ENCODE peak calls at places on chromosomes 16 and 17, in nine cellular contexts. H is stomach, S is heart left ventricle, G is GM12891, C is lower leg skin, P is prostate gland, M is A549, T is Peyer's patch, A is GM12892. W is an unnamed sample.

GRCh38 chr17:81470270-81470943 is 42.2 kb downstream of the ACTG1 start:
- DNase-seq in M (no peak), C (no peak), G (no peak), P (no peak), S (no peak), T (no peak), H (no peak), A (no peak), W (no peak)

GRCh38 chr16:28494141-28494851 is at the start of gene APOBR:
- DNase-seq in G (peak), A (peak), M (no peak), H (peak), S (peak), C (no peak), T (peak), P (no peak), W (no peak)

GRCh38 chr17:82433560-82434215 is 15.3 kb upstream of the OGFOD3 start:
- DNase-seq in M (no peak), T (no peak), H (no peak), C (no peak), G (no peak), P (no peak), S (no peak), A (no peak), W (no peak)

GRCh38 chr17:51601622-51602261 is 341.4 kb downstream of the UTP18 start:
- DNase-seq in C (no peak), G (no peak), T (no peak), H (no peak), M (no peak), A (no peak), P (no peak), S (no peak), W (no peak)

GRCh38 chr17:69501591-69502468 is 87.3 kb downstream of the MAP2K6 start:
- DNase-seq in C (no peak), M (peak), P (peak), H (peak), T (peak), S (no peak), G (no peak), A (no peak), W (no peak)

GRCh38 chr17:41415411-41415810 is 9.0 kb downstream of the KRT37 start:
- DNase-seq in A (no peak), S (no peak), G (no peak), T (no peak), C (no peak), H (no peak), P (no peak), M (no peak), W (no peak)

GRCh38 chr16:52721331-52721730 is 174.4 kb upstream of the TOX3 start:
- DNase-seq in G (no peak), C (no peak), T (no peak), A (no peak), P (no peak), H (no peak), S (no peak), M (no peak), W (no peak)

GRCh38 chr17:27315796-27316465 is 22.0 kb downstream of the WSB1 start:
- DNase-seq in G (no peak), T (no peak), A (no peak), M (no peak), C (no peak), P (no peak), H (no peak), S (no peak), W (no peak)

GRCh38 chr17:19405114-19405513 is 5.9 kb upstream of the RNF112 start:
- DNase-seq in G (no peak), M (no peak), S (no peak), A (no peak), C (no peak), H (no peak), P (no peak), T (no peak), W (no peak)

GRCh38 chr16:71930013-71930563 is 34.8 kb downstream of the IST1 start:
- DNase-seq in S (no peak), A (no peak), M (no peak), H (no peak), G (no peak), C (no peak), P (no peak), T (no peak), W (no peak)

GRCh38 chr17:46974086-46974485 is 5.0 kb downstream of the RPRML start:
- DNase-seq in C (no peak), T (no peak), M (no peak), A (no peak), H (no peak), S (no peak), P (peak), G (no peak), W (no peak)

GRCh38 chr17:81081217-81081616 is 46.3 kb downstream of the BAIAP2 start:
- DNase-seq in S (no peak), M (no peak), C (no peak), T (no peak), H (no peak), A (no peak), G (no peak), P (no peak), W (no peak)

GRCh38 chr16:11848842-11849241 is 2.5 kb downstream of the RSL1D1 start:
- DNase-seq in G (no peak), H (no peak), M (no peak), P (no peak), T (no peak), A (no peak), S (no peak), C (no peak), W (no peak)

GRCh38 chr16:49282690-49283375 is 1.2 kb upstream of the CBLN1 start:
- DNase-seq in A (no peak), T (no peak), P (no peak), M (no peak), G (no peak), H (no peak), S (peak), C (no peak), W (no peak)

GRCh38 chr17:79513805-79514535 is 96.9 kb downstream of the RBFOX3 start:
- DNase-seq in T (no peak), A (no peak), S (no peak), M (peak), P (no peak), G (no peak), H (no peak), C (no peak), W (peak)

GRCh38 chr17:83190601-83191387 is 111.4 kb downstream of the METRNL start:
- DNase-seq in C (peak), P (peak), H (no peak), M (no peak), T (no peak), G (no peak), A (no peak), S (peak), W (no peak)

GRCh38 chr16:69040144-69040909 is 65.1 kb upstream of the HAS3 start:
- DNase-seq in P (no peak), A (no peak), C (no peak), M (no peak), T (peak), H (no peak), S (no peak), G (no peak), W (no peak)

GRCh38 chr17:2707721-2708584 is 3.6 kb downstream of the CLUH start:
- DNase-seq in M (peak), T (no peak), P (no peak), H (peak), C (peak), S (peak), A (no peak), G (no peak), W (no peak)

GRCh38 chr17:66275651-66276050 is 26.8 kb upstream of the PRKCA start:
- DNase-seq in T (no peak), S (no peak), G (no peak), P (peak), C (no peak), M (peak), A (no peak), H (peak), W (peak)

GRCh38 chr16:11201498-11202259 is 54.3 kb downstream of the SOCS1 start:
- DNase-seq in T (no peak), C (no peak), S (no peak), G (no peak), A (no peak), H (peak), M (peak), P (no peak), W (peak)

GRCh38 chr17:34883106-34884000 is 77.9 kb downstream of the CCT6B start:
- DNase-seq in P (no peak), T (no peak), M (no peak), S (no peak), C (peak), H (no peak), A (no peak), G (no peak), W (no peak)

GRCh38 chr17:48612854-48613691 is 2.0 kb downstream of the HOXB8 start:
- DNase-seq in A (peak), M (peak), H (no peak), S (no peak), G (no peak), T (no peak), C (peak), P (no peak), W (no peak)

GRCh38 chr17:74644419-74644818 is 20.9 kb upstream of the CD300E start:
- DNase-seq in A (no peak), G (no peak), P (no peak), H (no peak), S (no peak), M (no peak), C (no peak), T (no peak), W (no peak)

GRCh38 chr17:19946921-19947320 is 30.7 kb downstream of the AKAP10 start:
- DNase-seq in C (no peak), P (no peak), G (no peak), A (no peak), M (no peak), T (no peak), H (no peak), S (no peak), W (no peak)

GRCh38 chr17:75128694-75129505 is 2.6 kb downstream of the NT5C start:
- DNase-seq in P (no peak), T (no peak), C (no peak), S (no peak), A (no peak), H (no peak), M (no peak), G (no peak), W (no peak)

GRCh38 chr17:38908676-38909181 is 16.7 kb upstream of the LASP1NB start:
- DNase-seq in H (no peak), P (peak), S (no peak), G (no peak), M (no peak), T (no peak), C (no peak), A (no peak), W (no peak)

GRCh38 chr17:61575983-61576382 is 15.0 kb downstream of the NACA2 start:
- DNase-seq in G (no peak), M (no peak), H (no peak), P (no peak), S (no peak), C (no peak), T (no peak), A (no peak), W (no peak)

GRCh38 chr17:5563451-5563850 is 20.9 kb downstream of the NLRP1 start:
- DNase-seq in G (no peak), M (no peak), C (no peak), S (no peak), H (no peak), T (no peak), A (no peak), P (no peak), W (no peak)

GRCh38 chr17:58120195-58120822 is 27.9 kb upstream of the OR4D1 start:
- DNase-seq in H (peak), A (no peak), T (no peak), S (no peak), P (peak), G (no peak), M (no peak), C (no peak), W (peak)

GRCh38 chr17:58119491-58119890 is 28.7 kb upstream of the OR4D1 start:
- DNase-seq in P (no peak), S (no peak), T (no peak), A (no peak), G (no peak), M (no peak), C (no peak), H (no peak), W (no peak)

GRCh38 chr17:58113947-58114346 is 30.7 kb downstream of the DYNLL2 start:
- DNase-seq in A (no peak), S (no peak), C (no peak), H (no peak), M (no peak), G (no peak), T (no peak), P (no peak), W (no peak)

GRCh38 chr17:58112970-58113631 is 29.9 kb downstream of the DYNLL2 start:
- DNase-seq in S (peak), H (peak), G (peak), M (peak), C (peak), T (peak), A (peak), P (peak), W (peak)

GRCh38 chr17:58117382-58117781 is 30.8 kb upstream of the OR4D1 start:
- DNase-seq in S (no peak), M (no peak), H (no peak), G (no peak), T (no peak), C (no peak), A (no peak), P (no peak), W (no peak)
- TF ChIP-seq POLR2A in S (no peak), M (no peak), H (no peak), G (no peak), T (no peak), C (no peak), A (no peak), P (no peak), W (no peak)

DNA sequence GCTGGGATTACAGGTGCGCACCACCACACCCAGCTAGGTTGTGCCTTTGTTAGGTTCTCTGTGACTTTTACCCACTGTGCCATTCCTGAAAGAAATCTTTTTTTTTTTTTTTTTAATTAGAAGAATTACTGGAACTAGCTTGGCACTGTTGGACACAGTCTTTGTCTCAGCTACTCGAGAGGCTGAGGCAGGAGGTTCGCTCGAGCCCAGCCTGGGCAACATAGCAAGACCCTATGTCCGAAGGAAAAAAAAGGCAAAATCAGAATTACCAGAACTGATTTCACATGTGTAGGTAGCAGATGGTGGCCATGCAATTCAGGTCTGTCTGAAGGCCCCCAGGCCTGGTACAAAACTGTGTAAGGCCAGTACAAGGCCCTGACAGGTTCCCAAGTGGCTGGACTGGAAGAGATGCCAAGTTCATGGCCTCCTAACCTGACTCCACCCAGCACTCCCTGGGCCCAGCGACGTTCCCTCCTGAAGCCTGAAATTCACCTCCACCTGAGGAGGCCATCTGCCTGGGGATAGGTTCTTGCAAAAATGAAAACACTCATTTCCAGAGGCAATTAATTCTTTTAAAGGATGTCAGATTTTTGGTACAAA is 23.0 kb downstream of the CARHSP1 start:
- DNase-seq in A (no peak), C (peak), G (no peak), H (no peak), M (no peak), P (no peak), S (no peak), T (no peak), W (no peak)
- TF ChIP-seq POLR2A in A (no peak), C (no peak), G (no peak), H (no peak), M (no peak), P (no peak), S (no peak), T (no peak), W (no peak)

GRCh38 chr16:23252310-23252709 is 49.8 kb upstream of the SCNN1B start:
- DNase-seq in G (no peak), T (no peak), S (no peak), C (no peak), M (no peak), P (no peak), A (no peak), H (no peak), W (no peak)
- TF ChIP-seq POLR2A in G (no peak), T (no peak), S (no peak), C (no peak), M (no peak), P (no peak), A (no peak), H (no peak), W (no peak)

DNA sequence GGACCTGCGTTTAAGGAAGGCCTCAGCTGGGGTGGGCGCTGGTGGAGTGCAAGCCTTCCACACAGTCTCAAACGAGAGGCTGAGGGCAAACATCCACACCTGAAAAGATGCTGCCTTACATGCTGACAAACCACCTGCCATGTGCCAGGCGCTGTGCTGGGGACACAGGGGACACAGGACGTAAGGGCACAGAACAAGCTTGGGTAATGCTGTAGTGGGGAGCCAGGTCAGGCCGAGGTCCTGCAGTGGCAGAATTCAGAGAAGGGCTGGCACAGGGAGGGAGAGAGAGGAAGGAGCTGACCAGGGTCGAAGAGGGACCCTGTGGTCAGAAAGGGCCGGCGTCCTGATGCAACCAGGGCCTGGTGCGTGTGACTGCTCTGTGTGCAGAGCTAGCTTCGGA is 18.5 kb downstream of the TELO2 start:
- DNase-seq in P (no peak), M (no peak), T (no peak), H (no peak), S (no peak), A (no peak), C (no peak), G (no peak), W (no peak)
- TF ChIP-seq POLR2A in P (no peak), M (no peak), T (no peak), H (no peak), S (no peak), A (no peak), C (no peak), G (peak), W (no peak)

DNA sequence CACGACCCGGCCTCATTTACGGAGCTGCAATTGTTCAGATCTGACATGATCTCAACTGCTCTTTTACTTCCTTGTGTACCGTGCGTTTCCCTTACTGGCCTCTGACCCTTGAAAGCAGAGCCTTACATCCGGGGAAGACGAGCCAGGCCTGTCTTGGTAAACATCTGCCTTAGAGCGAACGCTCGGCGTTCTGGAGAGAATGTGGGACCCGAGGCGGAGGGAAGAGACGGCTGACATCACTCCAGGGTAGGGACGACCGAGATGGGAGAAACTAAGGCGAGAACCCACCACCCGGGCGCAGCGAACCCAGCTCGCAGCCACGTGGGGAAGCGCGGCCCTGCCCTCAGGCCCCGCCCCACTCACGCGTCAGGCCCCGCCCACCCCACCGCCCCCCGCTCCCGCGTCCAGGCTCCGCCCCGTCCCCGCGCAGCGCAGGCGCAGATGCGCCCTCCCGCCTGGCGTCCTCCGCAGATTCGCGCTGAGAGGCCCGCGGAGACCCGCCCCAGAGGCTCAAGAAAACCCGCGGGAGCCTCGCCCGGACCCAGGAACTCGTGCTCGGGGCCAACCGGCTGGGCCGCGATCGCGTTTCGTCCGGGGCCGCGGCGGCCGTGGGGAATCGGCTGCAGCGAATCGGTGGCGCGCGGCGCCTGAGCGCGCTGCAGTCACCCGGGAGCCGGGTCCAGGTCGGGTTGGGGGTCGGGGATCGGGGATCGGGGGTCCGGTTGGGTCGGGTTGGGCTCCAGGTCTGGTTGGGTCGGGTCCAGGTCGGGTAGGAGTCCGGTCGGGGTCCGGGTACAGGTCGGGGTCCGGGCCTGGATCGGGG is at the start of gene TELO2:
- DNase-seq in P (peak), S (peak), G (peak), A (peak), T (peak), H (peak), C (peak), M (peak), W (peak)
- TF ChIP-seq POLR2A in P (peak), S (no peak), G (peak), A (no peak), T (no peak), H (no peak), C (no peak), M (peak), W (no peak)

DNA sequence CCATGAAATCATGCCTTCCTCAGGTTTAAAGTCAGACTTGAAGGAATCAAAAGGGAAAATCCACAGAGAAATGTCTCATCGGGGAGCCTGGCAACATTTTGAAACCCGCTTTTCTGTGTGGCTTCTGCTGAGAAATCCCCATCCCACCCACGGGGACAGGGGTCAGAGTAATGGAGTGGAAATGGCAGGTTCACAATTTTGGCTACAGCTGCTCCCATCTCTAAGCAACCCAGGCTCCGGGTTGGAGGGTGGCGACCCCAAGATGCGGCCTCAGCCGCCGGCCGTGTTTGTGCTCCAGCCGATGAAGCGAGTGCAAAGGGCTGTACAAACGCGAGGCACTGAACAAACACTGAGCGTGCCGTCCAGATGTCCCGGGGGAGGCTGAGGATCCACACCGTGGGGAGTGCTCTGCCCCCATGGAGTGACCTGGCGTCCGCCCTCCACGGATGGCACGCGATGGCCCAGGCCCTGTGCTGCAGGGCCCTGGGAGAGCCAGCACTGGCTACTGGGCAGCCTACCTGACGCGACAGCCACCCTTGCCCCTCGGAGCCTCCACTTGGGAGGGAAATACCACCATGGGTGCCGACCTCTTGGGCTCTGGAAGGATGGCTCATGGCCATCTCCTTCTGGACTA is 22.2 kb downstream of the SLC43A2 start:
- DNase-seq in T (no peak), C (no peak), M (no peak), G (no peak), A (no peak), H (no peak), S (no peak), P (no peak), W (no peak)
- TF ChIP-seq POLR2A in T (no peak), C (no peak), M (no peak), G (no peak), A (peak), H (no peak), S (no peak), P (no peak), W (no peak)